ENCODE peak calls at places on chromosomes 11 and 22, in four cellular contexts. Y, U, X and J are unnamed samples.

GRCh38 chr22:37016134-37016910 is 2.9 kb downstream of the TST start:
- DNase-seq in X (no peak), U (no peak), Y (no peak), J (no peak)

GRCh38 chr11:75298191-75298590 is 53.3 kb downstream of the ARRB1 start:
- DNase-seq in Y (no peak), U (no peak), X (no peak), J (no peak)

GRCh38 chr11:3156282-3156660 is 8.8 kb downstream of the OSBPL5 start:
- DNase-seq in Y (no peak), X (no peak), U (no peak), J (no peak)

GRCh38 chr22:38852522-38852921 is 8.7 kb upstream of the NPTXR start:
- DNase-seq in X (no peak), U (no peak), Y (no peak), J (no peak)

GRCh38 chr11:105988197-105988596 is 33.8 kb downstream of the MSANTD4 start:
- DNase-seq in U (no peak), Y (no peak), X (no peak), J (no peak)

GRCh38 chr11:60987577-60988277 is 16.2 kb downstream of the CD6 start:
- DNase-seq in U (peak; percentile 66), X (no peak), Y (no peak), J (no peak)

GRCh38 chr11:15006139-15006759 is 34.1 kb upstream of the CALCA start:
- DNase-seq in U (no peak), Y (no peak), X (no peak), J (no peak)

GRCh38 chr11:28108909-28109308 is 721 bp downstream of the METTL15 start:
- DNase-seq in X (no peak), Y (no peak), U (no peak), J (no peak)

GRCh38 chr22:45201678-45202332 is 38.1 kb downstream of the NUP50 start:
- DNase-seq in Y (no peak), X (no peak), U (no peak), J (no peak)

GRCh38 chr22:38046070-38046748 is 11.0 kb upstream of the PICK1 start:
- DNase-seq in X (no peak), Y (no peak), U (no peak), J (no peak)